ENCODE peak calls at places on chromosomes 11 and 22, in four cellular contexts. B is aorta; D is stimulated activated CD8-positive, alpha-beta memory T cell treated with anti-CD3 and anti-CD28 coated beads, Interleukin-15, amount 100 ng/mL, for 4 hours; S is stimulated activated naive CD8-positive, alpha-beta T cell treated with anti-CD3 and anti-CD28 coated beads, Interleukin-15, Interleukin-2, amounts not matched to agents 100 U/mL and 50 U/mL, for 24 hours. G is an unnamed sample.

GRCh38 chr22:46196268-46196667 is 45.9 kb downstream of the PPARA start:
- DNase-seq in B (no peak), D (no peak), S (no peak), G (no peak)

GRCh38 chr11:72174299-72175070 is 17.5 kb upstream of the FOLR1 start:
- DNase-seq in B (no peak), D (no peak), S (no peak), G (no peak)

GRCh38 chr11:67163006-67163405 is 43.9 kb downstream of the KDM2A start:
- DNase-seq in B (no peak), D (no peak), S (no peak), G (no peak)

GRCh38 chr11:58900479-58901420 is 38.5 kb upstream of the GLYATL1 start:
- DNase-seq in B (peak; percentile 69), D (no peak), S (peak; percentile 62), G (no peak)

GRCh38 chr11:84316866-84317560 is 1030.8 kb upstream of the CCDC90B start:
- DNase-seq in B (no peak), D (no peak), S (no peak), G (no peak)

GRCh38 chr22:44168206-44168605 is 12.5 kb upstream of the PARVG start:
- DNase-seq in B (no peak), D (no peak), S (no peak), G (no peak)

GRCh38 chr11:132106336-132106982 is 736.0 kb downstream of the NTM start:
- DNase-seq in B (no peak), D (no peak), S (no peak), G (no peak)

GRCh38 chr22:26323013-26323412 is 106.0 kb upstream of the ASPHD2 start:
- DNase-seq in B (no peak), D (no peak), S (no peak), G (no peak)

GRCh38 chr11:64627371-64627770 is 36.4 kb downstream of the SLC22A12 start:
- DNase-seq in B (no peak), D (no peak), S (no peak), G (no peak)

GRCh38 chr11:130994043-130994442 is 77.8 kb upstream of the SNX19 start:
- DNase-seq in B (no peak), D (no peak), S (no peak), G (no peak)

GRCh38 chr22:37007666-37008065 is 11.6 kb downstream of the TST start:
- DNase-seq in B (no peak), D (no peak), S (no peak), G (no peak)

GRCh38 chr11:128499613-128500213 is 87.6 kb downstream of the ETS1 start:
- DNase-seq in B (no peak), D (no peak), S (no peak), G (no peak)

GRCh38 chr22:37904572-37905533 is 1.2 kb upstream of the MICALL1 start:
- DNase-seq in B (peak; percentile 83), D (no peak), S (peak; percentile 52), G (peak; percentile 84)

GRCh38 chr22:34293324-34293723 is 373.0 kb upstream of the LARGE1 start:
- DNase-seq in B (no peak), D (no peak), S (no peak), G (no peak)